ENCODE peak calls at places on chromosomes 2 and 18, in six cellular contexts. U, V, R, Q, H and M are unnamed samples.

GRCh38 chr2:36455788-36456187 is 100.2 kb downstream of the CRIM1 start:
- DNase-seq in V (peak), H (no peak), Q (no peak), R (no peak), U (peak), M (no peak)

GRCh38 chr2:73717251-73717606 is 19.9 kb downstream of the TPRKB start:
- DNase-seq in R (no peak), H (no peak), Q (no peak), U (no peak), V (no peak), M (no peak)

GRCh38 chr2:6337123-6337830 is 528.4 kb downstream of the CMPK2 start:
- DNase-seq in R (no peak), Q (no peak), U (peak), V (no peak), H (no peak), M (no peak)

GRCh38 chr2:235594041-235594440 is 100.2 kb downstream of the AGAP1 start:
- DNase-seq in V (peak), U (peak), H (peak), R (peak), Q (peak), M (peak)

GRCh38 chr2:23900927-23901322 is 26.0 kb downstream of the ATAD2B start:
- DNase-seq in V (peak), U (no peak), Q (no peak), H (peak), R (peak), M (peak)

GRCh38 chr18:1488957-1489356 is 584.3 kb downstream of the ADCYAP1 start:
- DNase-seq in Q (peak), V (no peak), U (no peak), H (no peak), R (no peak), M (no peak)

GRCh38 chr2:59389240-59389639 is 1148.1 kb upstream of the FANCL start:
- DNase-seq in R (peak), V (peak), U (no peak), Q (peak), H (no peak), M (no peak)

GRCh38 chr2:239596298-239596697 is 195.5 kb upstream of the HDAC4 start:
- DNase-seq in H (no peak), U (no peak), Q (peak), R (no peak), V (no peak), M (no peak)

GRCh38 chr2:151258121-151258520 is 3.5 kb downstream of the RBM43 start:
- DNase-seq in V (peak), Q (no peak), R (peak), U (no peak), H (no peak), M (no peak)

GRCh38 chr2:182587831-182588230 is 128.2 kb upstream of the DNAJC10 start:
- DNase-seq in V (peak), U (no peak), R (peak), H (peak), Q (no peak), M (no peak)

GRCh38 chr2:219596954-219597551 is 604 bp upstream of the STK11IP start:
- DNase-seq in Q (no peak), H (peak), R (peak), V (peak), U (peak), M (no peak)

GRCh38 chr18:76573325-76574025 is 78.4 kb upstream of the ZNF516 start:
- DNase-seq in H (peak), Q (no peak), R (peak), U (no peak), V (peak), M (peak)

GRCh38 chr2:105732096-105732495 is 12.6 kb upstream of the NCK2 start:
- DNase-seq in Q (no peak), U (no peak), R (no peak), V (no peak), H (no peak), M (no peak)

GRCh38 chr2:239393401-239393940 is 7.3 kb downstream of the HDAC4 start:
- DNase-seq in U (no peak), Q (no peak), R (no peak), V (no peak), H (no peak), M (no peak)

GRCh38 chr2:160394153-160394552 is 99.5 kb downstream of the RBMS1 start:
- DNase-seq in U (no peak), Q (no peak), V (no peak), R (peak), H (no peak), M (no peak)

GRCh38 chr2:201966691-201967388 is 66.8 kb upstream of the FZD7 start:
- DNase-seq in V (peak), R (peak), U (peak), H (no peak), Q (no peak), M (no peak)

GRCh38 chr2:51581636-51582267 is 549.8 kb upstream of the NRXN1 start:
- DNase-seq in U (peak), H (no peak), Q (no peak), R (no peak), V (no peak), M (no peak)

GRCh38 chr2:234495076-234495800 is 1.6 kb downstream of the ARL4C start:
- DNase-seq in U (peak), Q (no peak), R (no peak), V (peak), H (no peak), M (no peak)

GRCh38 chr2:167157523-167157922 is 269.2 kb downstream of the XIRP2 start:
- DNase-seq in U (no peak), V (no peak), R (no peak), H (no peak), Q (no peak), M (no peak)

GRCh38 chr18:10035306-10035991 is 121.6 kb downstream of the VAPA start:
- DNase-seq in V (peak), H (no peak), R (peak), Q (no peak), U (no peak), M (no peak)

GRCh38 chr2:183227191-183227590 is 102.9 kb downstream of the NUP35 start:
- DNase-seq in U (no peak), H (no peak), V (no peak), Q (no peak), R (no peak), M (no peak)

GRCh38 chr2:120476141-120476540 is 130.2 kb downstream of the INHBB start:
- DNase-seq in Q (no peak), H (no peak), V (no peak), R (no peak), U (no peak), M (no peak)

GRCh38 chr2:45930396-45930792 is 278.9 kb downstream of the PRKCE start:
- DNase-seq in R (peak), V (no peak), Q (no peak), U (no peak), H (no peak), M (peak)

GRCh38 chr18:79353238-79353637 is 42.5 kb upstream of the NFATC1 start:
- DNase-seq in V (peak), R (no peak), U (peak), Q (no peak), H (no peak), M (peak)

GRCh38 chr2:1339757-1340515 is 73.3 kb upstream of the TPO start:
- DNase-seq in R (no peak), V (no peak), Q (no peak), H (no peak), U (no peak), M (no peak)

GRCh38 chr2:46114981-46115380 is 182.2 kb upstream of the EPAS1 start:
- DNase-seq in H (peak), U (no peak), Q (no peak), V (no peak), R (no peak), M (no peak)